ENCODE peak calls at places on chromosomes 1 and 21, in ten cellular contexts. R, B, U, K, A, E, N, Q, D and F are unnamed samples.
A peak's percentile ranks its signal among the peaks of the same experiment; 100 is the strongest.

GRCh38 chr1:34529935-34530859 is 224.7 kb upstream of the GJB5 start:
- DNase-seq in R (no peak), B (no peak), U (peak; percentile 4), K (no peak), A (no peak), E (no peak), N (no peak), Q (no peak), D (no peak), F (no peak)

GRCh38 chr1:222769968-222770620 is 33.1 kb downstream of the FAM177B start:
- DNase-seq in R (no peak), B (no peak), U (no peak), K (no peak), A (peak; percentile 31), E (no peak), N (no peak), Q (no peak), D (peak; percentile 84), F (peak; percentile 27)

GRCh38 chr1:227058321-227058751 is 118.2 kb downstream of the COQ8A start:
- DNase-seq in R (peak; percentile 72), B (peak; percentile 34), U (no peak), K (no peak), A (peak; percentile 45), E (no peak), N (no peak), Q (no peak), D (peak; percentile 36), F (peak; percentile 66)

GRCh38 chr1:93694833-93695232 is 13.2 kb upstream of the BCAR3 start:
- DNase-seq in R (no peak), B (no peak), U (no peak), K (no peak), A (no peak), E (no peak), N (no peak), Q (no peak), D (no peak), F (no peak)

GRCh38 chr1:194028002-194028401 is 841.6 kb upstream of the B3GALT2 start:
- DNase-seq in R (peak; percentile 78), B (no peak), U (no peak), K (no peak), A (peak; percentile 57), E (no peak), N (no peak), Q (no peak), D (no peak), F (peak; percentile 75)

GRCh38 chr1:37865348-37866119 is 6.1 kb upstream of the MTF1 start:
- DNase-seq in R (no peak), B (no peak), U (no peak), K (no peak), A (no peak), E (no peak), N (peak; percentile 67), Q (no peak), D (peak; percentile 62), F (no peak)

GRCh38 chr1:153614189-153614900 is 1.4 kb upstream of the S100A16 start:
- DNase-seq in R (no peak), B (no peak), U (no peak), K (no peak), A (no peak), E (no peak), N (no peak), Q (no peak), D (no peak), F (no peak)

GRCh38 chr1:30883389-30884172 is 25.0 kb downstream of the SDC3 start:
- DNase-seq in R (no peak), B (no peak), U (no peak), K (no peak), A (no peak), E (no peak), N (no peak), Q (no peak), D (no peak), F (no peak)

GRCh38 chr1:12052008-12052573 is 11.0 kb upstream of the TNFRSF8 start:
- DNase-seq in R (peak; percentile 89), B (no peak), U (no peak), K (peak; percentile 79), A (peak; percentile 85), E (peak; percentile 50), N (peak; percentile 65), Q (peak; percentile 85), D (peak; percentile 85), F (peak; percentile 61)

GRCh38 chr21:35378881-35379280 is 329.8 kb upstream of the RUNX1 start:
- DNase-seq in R (no peak), B (no peak), U (no peak), K (no peak), A (no peak), E (no peak), N (no peak), Q (no peak), D (no peak), F (no peak)

GRCh38 chr1:180269848-180270766 is 40.0 kb downstream of the LHX4 start:
- DNase-seq in R (no peak), B (no peak), U (peak; percentile 39), K (no peak), A (no peak), E (no peak), N (no peak), Q (peak; percentile 50), D (no peak), F (peak; percentile 16)

DNA sequence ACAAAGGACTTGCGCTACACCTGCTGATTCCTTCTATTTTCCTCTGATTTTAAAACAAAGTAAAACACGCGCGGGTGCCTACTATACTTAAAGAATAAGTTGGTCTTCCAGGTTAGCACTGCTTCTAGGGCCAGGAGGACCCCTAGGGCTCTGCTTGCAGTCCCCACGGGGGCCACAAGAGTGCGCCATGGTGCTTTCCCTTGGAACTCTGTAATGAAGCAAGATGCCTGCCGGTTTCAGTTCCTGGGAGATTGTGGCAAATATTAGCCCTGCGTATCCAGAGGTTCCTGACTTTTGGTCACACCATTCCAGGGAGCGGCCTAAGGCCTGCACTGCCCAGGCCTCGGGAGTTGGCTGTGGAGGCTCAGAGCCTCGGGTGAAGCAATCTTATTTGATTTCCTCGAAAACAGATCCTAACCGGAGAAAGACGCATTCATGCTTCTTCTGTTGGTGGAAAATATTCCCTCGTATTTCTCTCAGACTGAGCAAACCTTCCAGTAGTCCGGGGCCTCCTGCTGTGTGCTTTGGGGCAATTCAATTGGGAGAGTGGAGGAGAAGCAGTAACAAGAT is 25.3 kb downstream of the ADAM30 start:
- DNase-seq in R (peak; percentile 86), B (no peak), U (peak; percentile 88), K (peak; percentile 91), A (peak; percentile 85), E (peak; percentile 54), N (peak; percentile 56), Q (peak; percentile 73), D (peak; percentile 89), F (peak; percentile 85)
- H3K4me3 ChIP-seq in R (no peak overlapping the region), B (no peak overlapping the region), U (no peak overlapping the region), K (no peak overlapping the region), A (peak overlapping the region; percentile 24), E (no peak overlapping the region), N (no peak overlapping the region), Q (no peak overlapping the region), D (peak overlapping the region; percentile 42), F (no peak overlapping the region)

GRCh38 chr1:160164121-160164520 is 12.7 kb downstream of the ATP1A4 start:
- DNase-seq in R (no peak), B (no peak), U (no peak), K (no peak), A (no peak), E (no peak), N (no peak), Q (no peak), D (no peak), F (no peak)

GRCh38 chr1:160162936-160163335 is 11.5 kb downstream of the ATP1A4 start:
- DNase-seq in R (no peak), B (no peak), U (no peak), K (no peak), A (no peak), E (no peak), N (no peak), Q (no peak), D (no peak), F (no peak)

GRCh38 chr1:160166459-160166858 is 15.1 kb downstream of the ATP1A4 start:
- DNase-seq in R (no peak), B (no peak), U (no peak), K (no peak), A (no peak), E (no peak), N (no peak), Q (no peak), D (no peak), F (no peak)

GRCh38 chr1:160161965-160162705 is 10.7 kb downstream of the ATP1A4 start:
- DNase-seq in R (peak; percentile 39), B (no peak), U (peak; percentile 80), K (peak; percentile 42), A (peak; percentile 38), E (no peak), N (no peak), Q (no peak), D (peak; percentile 27), F (peak; percentile 40)

DNA sequence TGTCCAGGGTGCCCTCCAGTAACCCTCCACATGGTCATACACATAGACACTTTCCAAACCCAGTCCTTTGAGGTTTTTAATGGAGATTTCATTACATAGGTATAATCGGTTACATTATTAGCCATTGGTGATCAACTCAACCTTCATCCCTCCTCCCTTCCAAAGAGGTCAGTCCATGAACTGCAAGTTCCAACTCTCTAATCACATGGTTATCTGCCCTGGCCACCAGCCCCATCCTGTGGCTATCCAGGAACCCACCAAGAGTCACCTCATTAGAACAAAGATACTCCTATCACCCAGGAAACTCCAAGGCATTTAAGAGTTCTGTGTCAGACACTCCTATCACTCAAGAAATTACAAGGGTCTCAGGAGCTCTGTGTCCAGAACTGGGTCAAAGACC is 12.2 kb downstream of the ATP1A4 start:
- DNase-seq in R (no peak), B (no peak), U (no peak), K (no peak), A (no peak), E (no peak), N (no peak), Q (no peak), D (peak; percentile 7), F (no peak)
- TF ChIP-seq CTCF in R (no peak), B (no peak), U (no peak), K (no peak), A (peak; percentile 17), E (peak; percentile 14), N (peak; percentile 12), Q (no peak), D (peak; percentile 10), F (no peak)

GRCh38 chr21:41593784-41594138 is 85.8 kb upstream of the TMPRSS2 start:
- DNase-seq in R (no peak), B (no peak), U (no peak), K (no peak), A (no peak), E (no peak), N (no peak), Q (no peak), D (no peak), F (no peak)
- H3K4me3 ChIP-seq in R (no peak overlapping the region), B (no peak overlapping the region), U (no peak overlapping the region), K (no peak overlapping the region), A (no peak overlapping the region), E (no peak overlapping the region), N (no peak overlapping the region), Q (no peak overlapping the region), D (no peak overlapping the region), F (no peak overlapping the region)

DNA sequence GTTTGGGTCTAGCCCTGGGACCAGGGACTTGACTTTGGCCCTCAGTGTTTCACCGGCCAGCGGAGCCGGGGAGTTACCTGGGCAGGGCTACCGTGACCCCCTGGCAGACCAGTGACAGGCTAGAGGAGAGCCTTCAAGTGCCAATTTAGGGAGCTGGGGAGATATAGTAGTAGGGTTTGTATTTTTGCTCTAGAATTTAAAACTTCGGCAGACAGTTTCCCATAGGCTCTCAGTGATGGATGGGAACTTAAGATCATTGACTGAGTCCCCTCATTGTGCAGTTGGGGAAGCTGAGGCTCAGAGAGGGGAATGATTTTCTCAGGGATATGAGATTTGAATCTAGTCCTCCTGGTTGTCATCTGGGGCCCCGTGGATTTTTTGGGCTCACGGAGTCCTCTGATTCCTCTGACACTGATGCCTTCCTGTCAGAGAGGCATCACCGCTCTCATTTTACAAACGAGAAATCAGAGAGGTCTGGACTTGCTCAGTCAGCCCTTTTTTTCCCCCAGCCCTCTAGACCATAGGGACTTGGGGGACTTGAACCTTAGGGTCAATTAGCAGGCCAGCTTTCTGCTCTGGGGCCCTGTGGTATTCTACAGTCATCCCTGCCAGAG is 58.3 kb upstream of the ACOT11 start:
- DNase-seq in R (no peak), B (no peak), U (no peak), K (no peak), A (no peak), E (no peak), N (no peak), Q (no peak), D (no peak), F (no peak)
- TF ChIP-seq CTCF in R (no peak), B (no peak), U (no peak), K (no peak), A (no peak), E (peak; percentile 16), N (no peak), Q (peak; percentile 20), D (no peak), F (no peak)